ENCODE peak calls at places on chromosomes 2 and 18, in eight cellular contexts. V is Karpas-422, C is amygdala, M is Daoy, Z is GOT3, N is glomerular endothelial cell, L is 8988T, X is NCI-H69. F is an unnamed sample.
A peak's percentile ranks its signal among the peaks of the same experiment; 100 is the strongest.

GRCh38 chr2:37244017-37244416 is 12.6 kb downstream of the NDUFAF7 start:
- DNase-seq in V (no peak), C (no peak), M (no peak), Z (no peak), N (no peak), L (no peak), X (no peak), F (peak; percentile 6)

GRCh38 chr18:36427831-36428230 is 130.3 kb downstream of the FHOD3 start:
- DNase-seq in V (no peak), C (no peak), M (no peak), Z (no peak), N (no peak), L (no peak), X (no peak), F (no peak)

GRCh38 chr2:37711308-37711731 is 39.9 kb upstream of the CDC42EP3 start:
- DNase-seq in V (no peak), C (no peak), M (peak; percentile 96), Z (no peak), N (no peak), L (peak; percentile 32), X (no peak), F (peak; percentile 29)

GRCh38 chr2:26922638-26923466 is 47.6 kb upstream of the MAPRE3 start:
- DNase-seq in V (peak; percentile 87), C (peak; percentile 61), M (peak; percentile 71), Z (no peak), N (no peak), L (peak; percentile 71), X (peak; percentile 59), F (peak; percentile 64)

GRCh38 chr2:70354264-70354949 is 52.5 kb upstream of the FAM136A start:
- DNase-seq in V (no peak), C (no peak), M (no peak), Z (no peak), N (no peak), L (no peak), X (no peak), F (peak; percentile 36)

GRCh38 chr18:40939636-40940035 is 1015.4 kb upstream of the PIK3C3 start:
- DNase-seq in V (no peak), C (no peak), M (no peak), Z (no peak), N (no peak), L (no peak), X (no peak), F (no peak)

GRCh38 chr2:61471905-61472805 is 1.3 kb upstream of the USP34 start:
- DNase-seq in V (peak; percentile 81), C (no peak), M (peak; percentile 21), Z (no peak), N (no peak), L (no peak), X (peak; percentile 32), F (peak; percentile 47)

GRCh38 chr2:148519013-148519412 is 125.5 kb upstream of the EPC2 start:
- DNase-seq in V (no peak), C (no peak), M (no peak), Z (no peak), N (no peak), L (no peak), X (peak; percentile 92), F (no peak)

GRCh38 chr2:73925853-73926492 is 707 bp upstream of the DGUOK start:
- DNase-seq in V (no peak), C (no peak), M (no peak), Z (no peak), N (no peak), L (no peak), X (peak; percentile 62), F (no peak)

GRCh38 chr18:5983479-5983878 is 88.2 kb upstream of the TMEM200C start:
- DNase-seq in V (no peak), C (no peak), M (no peak), Z (no peak), N (no peak), L (no peak), X (no peak), F (no peak)

GRCh38 chr2:157256621-157257020 is 884 bp upstream of the GALNT5 start:
- DNase-seq in V (no peak), C (no peak), M (no peak), Z (no peak), N (no peak), L (no peak), X (no peak), F (no peak)

GRCh38 chr2:237968048-237968862 is 1.4 kb downstream of the UBE2F start:
- DNase-seq in V (peak; percentile 84), C (peak; percentile 22), M (no peak), Z (no peak), N (no peak), L (peak; percentile 53), X (no peak), F (peak; percentile 42)

GRCh38 chr18:66760559-66760958 is 156.7 kb upstream of the CDH19 start:
- DNase-seq in V (no peak), C (no peak), M (no peak), Z (no peak), N (no peak), L (no peak), X (no peak), F (no peak)

GRCh38 chr2:203706403-203706802 is at the start of gene CD28:
- DNase-seq in V (no peak), C (no peak), M (no peak), Z (no peak), N (no peak), L (no peak), X (no peak), F (no peak)

GRCh38 chr18:29644276-29644675 is 1398.3 kb downstream of the DSC3 start:
- DNase-seq in V (no peak), C (no peak), M (peak; percentile 48), Z (no peak), N (no peak), L (no peak), X (no peak), F (peak; percentile 0)

GRCh38 chr2:119174216-119174992 is 15.9 kb upstream of the C1QL2 start:
- DNase-seq in V (peak; percentile 86), C (no peak), M (peak; percentile 66), Z (no peak), N (no peak), L (peak; percentile 54), X (peak; percentile 66), F (peak; percentile 73)

GRCh38 chr2:9205963-9206948 is at the start of gene ASAP2:
- DNase-seq in V (no peak), C (peak; percentile 37), M (peak; percentile 90), Z (peak; percentile 21), N (no peak), L (peak; percentile 92), X (peak; percentile 87), F (peak; percentile 83)

GRCh38 chr18:57792741-57793629 is 10.1 kb downstream of the ATP8B1 start:
- DNase-seq in V (peak; percentile 21), C (no peak), M (no peak), Z (no peak), N (no peak), L (no peak), X (peak; percentile 51), F (peak; percentile 83)

GRCh38 chr2:179422037-179422643 is 157.5 kb upstream of the SESTD1 start:
- DNase-seq in V (peak; percentile 83), C (peak; percentile 37), M (peak; percentile 36), Z (no peak), N (peak; percentile 39), L (no peak), X (peak; percentile 69), F (peak; percentile 82)

GRCh38 chr2:174740718-174741117 is 23.6 kb downstream of the CHRNA1 start:
- DNase-seq in V (no peak), C (no peak), M (no peak), Z (no peak), N (no peak), L (no peak), X (peak; percentile 4), F (no peak)

GRCh38 chr2:169366066-169366465 is 3.7 kb upstream of the LRP2 start:
- DNase-seq in V (no peak), C (no peak), M (peak; percentile 1), Z (no peak), N (no peak), L (no peak), X (no peak), F (no peak)

GRCh38 chr2:26581266-26581990 is 59.7 kb downstream of the CIB4 start:
- DNase-seq in V (no peak), C (no peak), M (no peak), Z (no peak), N (no peak), L (no peak), X (no peak), F (no peak)

GRCh38 chr2:180376076-180376475 is 369.0 kb upstream of the CWC22 start:
- DNase-seq in V (no peak), C (no peak), M (no peak), Z (no peak), N (no peak), L (no peak), X (no peak), F (no peak)

GRCh38 chr2:4020153-4020552 is 316.8 kb downstream of the DCDC2C start:
- DNase-seq in V (no peak), C (no peak), M (peak; percentile 36), Z (no peak), N (no peak), L (no peak), X (peak; percentile 65), F (no peak)

GRCh38 chr2:135657806-135658582 is 83.7 kb upstream of the UBXN4 start:
- DNase-seq in V (no peak), C (no peak), M (no peak), Z (no peak), N (no peak), L (no peak), X (no peak), F (no peak)

GRCh38 chr2:48905696-48906095 is 150.2 kb upstream of the LHCGR start:
- DNase-seq in V (no peak), C (no peak), M (no peak), Z (no peak), N (no peak), L (no peak), X (no peak), F (no peak)